ENCODE peak calls at places on chromosomes 7 and 10, in six cellular contexts. One of them, this sample, is unnamed.

GRCh38 chr7:2493205-2493604 is 17.0 kb upstream of the GRIFIN start:
- DNase-seq in neural progenitor cell: no peak
- DNase-seq in H9: no peak
- DNase-seq in HCT116: no peak
- DNase-seq in neuronal stem cell: no peak
- DNase-seq in PC-3: no peak
- DNase-seq in this sample: no peak

GRCh38 chr10:131663411-131663810 is 237.4 kb upstream of the PPP2R2D start:
- DNase-seq in H9: no peak
- DNase-seq in neural progenitor cell: no peak
- DNase-seq in neuronal stem cell: no peak
- DNase-seq in HCT116: no peak
- DNase-seq in PC-3: no peak
- DNase-seq in this sample: no peak

GRCh38 chr10:33401300-33401699 is 66.8 kb upstream of the NRP1 start:
- DNase-seq in neural progenitor cell: no peak
- DNase-seq in PC-3: no peak
- DNase-seq in neuronal stem cell: no peak
- DNase-seq in HCT116: no peak
- DNase-seq in H9: no peak
- DNase-seq in this sample: no peak

GRCh38 chr7:98240961-98241673 is 10.9 kb downstream of the TECPR1 start:
- DNase-seq in neural progenitor cell: peak; percentile 78
- DNase-seq in HCT116: peak; percentile 18
- DNase-seq in neuronal stem cell: peak; percentile 37
- DNase-seq in PC-3: peak; percentile 60
- DNase-seq in H9: peak; percentile 64
- DNase-seq in this sample: peak; percentile 21

GRCh38 chr10:16425449-16425848 is 11.4 kb upstream of the PTER start:
- DNase-seq in HCT116: no peak
- DNase-seq in neuronal stem cell: no peak
- DNase-seq in H9: peak; percentile 4
- DNase-seq in PC-3: no peak
- DNase-seq in neural progenitor cell: no peak
- DNase-seq in this sample: no peak

GRCh38 chr10:62690703-62691102 is 113.8 kb upstream of the ADO start:
- DNase-seq in neuronal stem cell: no peak
- DNase-seq in HCT116: no peak
- DNase-seq in H9: peak; percentile 35
- DNase-seq in PC-3: peak; percentile 70
- DNase-seq in neural progenitor cell: peak; percentile 8
- DNase-seq in this sample: no peak

GRCh38 chr7:22454446-22454845 is 45.5 kb downstream of the STEAP1B start:
- DNase-seq in HCT116: no peak
- DNase-seq in PC-3: no peak
- DNase-seq in H9: no peak
- DNase-seq in neural progenitor cell: no peak
- DNase-seq in neuronal stem cell: no peak
- DNase-seq in this sample: no peak

GRCh38 chr10:2933519-2933918 is 133.8 kb upstream of the PFKP start:
- DNase-seq in H9: no peak
- DNase-seq in neuronal stem cell: no peak
- DNase-seq in HCT116: no peak
- DNase-seq in neural progenitor cell: no peak
- DNase-seq in PC-3: no peak
- DNase-seq in this sample: no peak

GRCh38 chr7:111424768-111425167 is 137.5 kb downstream of the IMMP2L start:
- DNase-seq in neuronal stem cell: no peak
- DNase-seq in neural progenitor cell: no peak
- DNase-seq in H9: no peak
- DNase-seq in PC-3: peak; percentile 70
- DNase-seq in HCT116: no peak
- DNase-seq in this sample: no peak

GRCh38 chr10:1180836-1181235 is 124.7 kb downstream of the WDR37 start:
- DNase-seq in HCT116: no peak
- DNase-seq in neuronal stem cell: no peak
- DNase-seq in neural progenitor cell: peak; percentile 36
- DNase-seq in PC-3: no peak
- DNase-seq in H9: no peak
- DNase-seq in this sample: no peak

GRCh38 chr7:74657692-74658170 is at the start of gene GTF2I:
- DNase-seq in H9: no peak
- DNase-seq in neuronal stem cell: peak; percentile 75
- DNase-seq in HCT116: no peak
- DNase-seq in PC-3: no peak
- DNase-seq in neural progenitor cell: peak; percentile 82
- DNase-seq in this sample: no peak

GRCh38 chr7:36416251-36416650 is 26.6 kb downstream of the ANLN start:
- DNase-seq in neuronal stem cell: no peak
- DNase-seq in PC-3: no peak
- DNase-seq in H9: no peak
- DNase-seq in neural progenitor cell: no peak
- DNase-seq in HCT116: no peak
- DNase-seq in this sample: no peak

GRCh38 chr10:11002916-11003315 is 14.8 kb upstream of the CELF2 start:
- DNase-seq in H9: no peak
- DNase-seq in neuronal stem cell: no peak
- DNase-seq in HCT116: no peak
- DNase-seq in neural progenitor cell: no peak
- DNase-seq in PC-3: no peak
- DNase-seq in this sample: no peak

DNA sequence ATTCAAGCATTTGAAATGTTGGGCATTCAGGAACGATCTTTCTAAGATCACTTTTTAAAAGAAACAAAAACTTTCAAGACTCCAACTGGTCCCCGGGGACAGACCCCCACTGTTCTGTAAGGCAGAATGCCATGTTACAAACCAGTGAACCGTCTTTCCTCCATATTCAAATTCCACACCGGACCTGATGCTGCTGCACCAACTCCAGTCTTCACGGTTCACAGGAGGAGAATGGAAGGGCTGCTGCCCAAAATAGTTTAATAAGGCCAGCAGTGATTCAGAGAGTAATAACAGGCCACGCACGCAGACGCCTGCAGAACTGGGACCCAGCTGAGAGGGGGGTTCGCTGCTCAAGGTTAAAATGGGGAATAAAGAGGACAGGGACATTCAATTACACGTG is 47.2 kb downstream of the OSBPL3 start:
- DNase-seq in HCT116: no peak
- DNase-seq in neural progenitor cell: peak; percentile 18
- DNase-seq in H9: no peak
- DNase-seq in neuronal stem cell: no peak
- DNase-seq in PC-3: no peak
- DNase-seq in this sample: no peak
- H3K27ac ChIP-seq in HCT116: no peak overlapping the region
- H3K27ac ChIP-seq in neural progenitor cell: no peak overlapping the region
- H3K27ac ChIP-seq in H9: no peak overlapping the region
- H3K27ac ChIP-seq in neuronal stem cell: no peak overlapping the region
- H3K27ac ChIP-seq in PC-3: no peak overlapping the region
- H3K27ac ChIP-seq in this sample: no peak overlapping the region

GRCh38 chr10:7159928-7160327 is 250.9 kb downstream of the SFMBT2 start:
- DNase-seq in neuronal stem cell: no peak
- DNase-seq in PC-3: no peak
- DNase-seq in H9: no peak
- DNase-seq in neural progenitor cell: no peak
- DNase-seq in HCT116: no peak
- DNase-seq in this sample: no peak

GRCh38 chr10:7157091-7157490 is 253.7 kb downstream of the SFMBT2 start:
- DNase-seq in PC-3: no peak
- DNase-seq in neuronal stem cell: no peak
- DNase-seq in H9: no peak
- DNase-seq in neural progenitor cell: no peak
- DNase-seq in HCT116: no peak
- DNase-seq in this sample: no peak

GRCh38 chr10:7162331-7162730 is 248.5 kb downstream of the SFMBT2 start:
- DNase-seq in PC-3: no peak
- DNase-seq in H9: no peak
- DNase-seq in HCT116: no peak
- DNase-seq in neuronal stem cell: no peak
- DNase-seq in neural progenitor cell: no peak
- DNase-seq in this sample: no peak

GRCh38 chr10:7161484-7162283 is 249.2 kb downstream of the SFMBT2 start:
- DNase-seq in neural progenitor cell: no peak
- DNase-seq in H9: no peak
- DNase-seq in HCT116: no peak
- DNase-seq in PC-3: no peak
- DNase-seq in neuronal stem cell: no peak
- DNase-seq in this sample: peak; percentile 49

GRCh38 chr10:7159517-7159916 is 251.3 kb downstream of the SFMBT2 start:
- DNase-seq in PC-3: no peak
- DNase-seq in HCT116: no peak
- DNase-seq in neural progenitor cell: no peak
- DNase-seq in neuronal stem cell: no peak
- DNase-seq in H9: no peak
- DNase-seq in this sample: no peak
- H3K4me2 ChIP-seq in PC-3: no peak overlapping the region
- H3K4me2 ChIP-seq in HCT116: no peak overlapping the region
- H3K4me2 ChIP-seq in neural progenitor cell: no peak overlapping the region
- H3K4me2 ChIP-seq in neuronal stem cell: no peak overlapping the region
- H3K4me2 ChIP-seq in H9: no peak overlapping the region
- H3K4me2 ChIP-seq in this sample: no peak overlapping the region

DNA sequence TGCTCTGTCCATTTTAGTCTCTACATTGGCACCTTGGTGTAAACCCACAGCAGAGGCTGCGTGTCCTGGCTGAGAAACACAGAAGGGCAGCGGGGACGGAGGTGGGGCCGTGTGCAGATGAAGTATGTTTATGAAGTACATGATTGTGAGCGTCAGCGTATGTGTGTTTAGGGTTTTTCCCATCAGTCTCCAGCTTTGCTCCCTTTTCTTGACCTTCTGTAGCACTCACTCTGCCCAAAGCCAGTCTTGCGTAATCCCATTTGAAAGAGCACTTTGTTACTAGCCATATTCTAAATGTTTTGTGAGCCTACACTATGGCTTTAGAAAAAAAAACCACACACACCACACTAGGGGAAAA is 750.8 kb upstream of the SORCS1 start:
- DNase-seq in neural progenitor cell: peak; percentile 34
- DNase-seq in H9: no peak
- DNase-seq in PC-3: peak; percentile 19
- DNase-seq in HCT116: no peak
- DNase-seq in neuronal stem cell: no peak
- DNase-seq in this sample: peak; percentile 80
- H2AFZ ChIP-seq in neural progenitor cell: peak overlapping the region; percentile 78
- H2AFZ ChIP-seq in H9: no peak overlapping the region
- H2AFZ ChIP-seq in PC-3: peak overlapping the region; percentile 89
- H2AFZ ChIP-seq in HCT116: no peak overlapping the region
- H2AFZ ChIP-seq in neuronal stem cell: peak overlapping the region; percentile 86
- H2AFZ ChIP-seq in this sample: no peak overlapping the region

GRCh38 chr7:94396044-94396443 is 1.3 kb downstream of the COL1A2 start:
- DNase-seq in PC-3: no peak
- DNase-seq in neural progenitor cell: peak; percentile 1
- DNase-seq in neuronal stem cell: no peak
- DNase-seq in HCT116: no peak
- DNase-seq in H9: no peak
- DNase-seq in this sample: peak; percentile 83

GRCh38 chr7:94395141-94396041 is 696 bp downstream of the COL1A2 start:
- DNase-seq in HCT116: peak; percentile 59
- DNase-seq in neural progenitor cell: peak; percentile 79
- DNase-seq in H9: peak; percentile 61
- DNase-seq in neuronal stem cell: peak; percentile 78
- DNase-seq in PC-3: peak; percentile 80
- DNase-seq in this sample: peak; percentile 95

GRCh38 chr7:94394058-94394398 is 667 bp upstream of the COL1A2 start:
- DNase-seq in HCT116: no peak
- DNase-seq in neural progenitor cell: no peak
- DNase-seq in neuronal stem cell: no peak
- DNase-seq in H9: no peak
- DNase-seq in PC-3: no peak
- DNase-seq in this sample: no peak

GRCh38 chr7:94393251-94393758 is 1.4 kb upstream of the COL1A2 start:
- DNase-seq in H9: peak; percentile 54
- DNase-seq in PC-3: no peak
- DNase-seq in neural progenitor cell: peak; percentile 65
- DNase-seq in neuronal stem cell: peak; percentile 33
- DNase-seq in HCT116: no peak
- DNase-seq in this sample: peak; percentile 58

DNA sequence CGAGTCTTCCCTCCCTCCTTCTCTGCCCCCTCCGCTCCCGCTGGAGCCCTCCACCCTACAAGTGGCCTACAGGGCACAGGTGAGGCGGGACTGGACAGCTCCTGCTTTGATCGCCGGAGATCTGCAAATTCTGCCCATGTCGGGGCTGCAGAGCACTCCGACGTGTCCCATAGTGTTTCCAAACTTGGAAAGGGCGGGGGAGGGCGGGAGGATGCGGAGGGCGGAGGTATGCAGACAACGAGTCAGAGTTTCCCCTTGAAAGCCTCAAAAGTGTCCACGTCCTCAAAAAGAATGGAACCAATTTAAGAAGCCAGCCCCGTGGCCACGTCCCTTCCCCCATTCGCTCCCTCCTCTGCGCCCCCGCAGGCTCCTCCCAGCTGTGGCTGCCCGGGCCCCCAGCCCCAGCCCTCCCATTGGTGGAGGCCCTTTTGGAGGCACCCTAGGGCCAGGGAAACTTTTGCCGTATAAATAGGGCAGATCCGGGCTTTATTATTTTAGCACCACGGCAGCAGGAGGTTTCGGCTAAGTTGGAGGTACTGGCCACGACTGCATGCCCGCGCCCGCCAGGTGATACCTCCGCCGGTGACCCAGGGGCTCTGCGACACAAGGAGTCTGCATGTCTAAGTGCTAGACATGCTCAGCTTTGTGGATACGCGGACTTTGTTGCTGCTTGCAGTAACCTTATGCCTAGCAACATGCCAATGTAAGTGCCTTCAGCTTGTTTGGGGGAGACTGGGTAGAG is at the start of gene COL1A2:
- DNase-seq in H9: peak; percentile 79
- DNase-seq in neural progenitor cell: peak; percentile 70
- DNase-seq in neuronal stem cell: peak; percentile 63
- DNase-seq in HCT116: no peak
- DNase-seq in PC-3: peak; percentile 7
- DNase-seq in this sample: peak; percentile 98
- H3K27ac ChIP-seq in H9: no peak within 1 kb of the TSS
- H3K27ac ChIP-seq in neural progenitor cell: no peak within 1 kb of the TSS
- H3K27ac ChIP-seq in neuronal stem cell: peak within 1 kb of the TSS; percentile 64
- H3K27ac ChIP-seq in HCT116: no peak within 1 kb of the TSS
- H3K27ac ChIP-seq in PC-3: no peak within 1 kb of the TSS
- H3K27ac ChIP-seq in this sample: peak within 1 kb of the TSS; percentile 96

DNA sequence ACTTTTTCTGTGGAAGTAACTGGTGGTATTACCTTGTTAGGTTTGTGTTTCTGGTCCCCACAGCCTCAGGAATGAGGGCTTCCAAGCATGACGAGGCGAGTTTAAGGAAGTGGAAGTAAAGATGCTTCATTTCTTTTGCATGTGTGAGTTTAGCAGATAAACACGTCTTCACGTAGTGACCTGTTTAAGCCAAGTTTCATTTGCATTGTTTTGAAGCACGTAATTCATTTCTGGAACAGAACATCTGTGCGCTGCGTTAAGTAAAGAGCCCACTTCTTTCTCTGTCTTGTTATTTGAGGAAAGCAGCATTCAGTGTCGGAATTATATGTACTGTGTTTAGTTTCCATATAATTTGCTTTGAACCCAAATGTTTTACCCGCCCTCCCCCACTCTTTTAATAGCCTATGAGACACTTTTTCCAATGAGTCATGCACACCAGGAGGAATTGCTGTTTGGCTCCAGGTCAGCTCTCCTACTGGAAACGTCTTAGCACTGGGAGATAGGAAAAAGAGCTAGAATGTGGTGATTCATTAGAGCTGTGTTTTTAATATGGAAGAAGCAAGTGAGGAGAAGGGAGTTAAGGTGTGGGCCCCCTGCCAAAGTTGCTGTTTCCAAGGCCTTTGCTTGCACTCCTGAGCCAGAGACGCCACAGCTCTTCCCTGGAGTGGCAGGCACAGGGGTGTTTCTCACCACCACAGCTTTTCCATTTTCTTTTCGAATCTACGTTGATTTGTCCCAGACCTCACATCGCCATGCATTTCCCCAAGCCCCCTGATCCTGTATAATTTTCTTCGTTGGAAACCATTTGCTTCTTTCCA is 36.8 kb downstream of the BTBD16 start:
- DNase-seq in HCT116: peak; percentile 97
- DNase-seq in neuronal stem cell: no peak
- DNase-seq in neural progenitor cell: no peak
- DNase-seq in PC-3: peak; percentile 87
- DNase-seq in H9: no peak
- DNase-seq in this sample: peak; percentile 89
- H3K4me2 ChIP-seq in HCT116: peak overlapping the region; percentile 70
- H3K4me2 ChIP-seq in neuronal stem cell: no peak overlapping the region
- H3K4me2 ChIP-seq in neural progenitor cell: no peak overlapping the region
- H3K4me2 ChIP-seq in PC-3: peak overlapping the region; percentile 84
- H3K4me2 ChIP-seq in H9: no peak overlapping the region
- H3K4me2 ChIP-seq in this sample: peak overlapping the region; percentile 64

This sample was measured in fibroblast of lung.